ENCODE peak calls at places on chromosomes 5 and 9, in ten cellular contexts. One of them, this sample, is unnamed.

GRCh38 chr9:119003218-119003617 is 366.0 kb downstream of the BRINP1 start:
- DNase-seq in T-helper 17 cell: no peak
- DNase-seq in HL-60: no peak
- DNase-seq in activated CD4-positive, alpha-beta memory T cell treated with anti-CD3 and anti-CD28 coated beads, Interleukin-2, amount 10 ng/mL, durations not matched to agents 7 days and 5 days: no peak
- DNase-seq in naive thymus-derived CD8-positive, alpha-beta T cell: no peak
- DNase-seq in GM13977: no peak
- DNase-seq in lower leg skin: no peak
- DNase-seq in T-helper 1 cell: no peak
- DNase-seq in iPS DF 6.9: no peak
- DNase-seq in endothelial cell: no peak
- DNase-seq in this sample: no peak

GRCh38 chr5:170277953-170278352 is 19.6 kb downstream of the LCP2 start:
- DNase-seq in T-helper 17 cell: no peak
- DNase-seq in HL-60: no peak
- DNase-seq in activated CD4-positive, alpha-beta memory T cell treated with anti-CD3 and anti-CD28 coated beads, Interleukin-2, amount 10 ng/mL, durations not matched to agents 7 days and 5 days: no peak
- DNase-seq in naive thymus-derived CD8-positive, alpha-beta T cell: no peak
- DNase-seq in GM13977: peak; percentile 31
- DNase-seq in lower leg skin: no peak
- DNase-seq in T-helper 1 cell: no peak
- DNase-seq in iPS DF 6.9: no peak
- DNase-seq in endothelial cell: no peak
- DNase-seq in this sample: no peak

GRCh38 chr5:35129921-35130485 is 82.3 kb upstream of the AGXT2 start:
- DNase-seq in T-helper 17 cell: peak; percentile 30
- DNase-seq in HL-60: no peak
- DNase-seq in activated CD4-positive, alpha-beta memory T cell treated with anti-CD3 and anti-CD28 coated beads, Interleukin-2, amount 10 ng/mL, durations not matched to agents 7 days and 5 days: peak; percentile 31
- DNase-seq in naive thymus-derived CD8-positive, alpha-beta T cell: peak; percentile 24
- DNase-seq in GM13977: peak; percentile 5
- DNase-seq in lower leg skin: peak; percentile 86
- DNase-seq in T-helper 1 cell: peak; percentile 17
- DNase-seq in iPS DF 6.9: no peak
- DNase-seq in endothelial cell: no peak
- DNase-seq in this sample: no peak

GRCh38 chr5:150488519-150489357 is 19.2 kb upstream of the NDST1 start:
- DNase-seq in T-helper 17 cell: no peak
- DNase-seq in HL-60: peak; percentile 93
- DNase-seq in activated CD4-positive, alpha-beta memory T cell treated with anti-CD3 and anti-CD28 coated beads, Interleukin-2, amount 10 ng/mL, durations not matched to agents 7 days and 5 days: no peak
- DNase-seq in naive thymus-derived CD8-positive, alpha-beta T cell: no peak
- DNase-seq in GM13977: no peak
- DNase-seq in lower leg skin: no peak
- DNase-seq in T-helper 1 cell: no peak
- DNase-seq in iPS DF 6.9: no peak
- DNase-seq in endothelial cell: no peak
- DNase-seq in this sample: no peak

GRCh38 chr5:18141260-18141659 is 507.0 kb downstream of the TAF11L14 start:
- DNase-seq in T-helper 17 cell: no peak
- DNase-seq in HL-60: no peak
- DNase-seq in activated CD4-positive, alpha-beta memory T cell treated with anti-CD3 and anti-CD28 coated beads, Interleukin-2, amount 10 ng/mL, durations not matched to agents 7 days and 5 days: no peak
- DNase-seq in naive thymus-derived CD8-positive, alpha-beta T cell: no peak
- DNase-seq in GM13977: no peak
- DNase-seq in lower leg skin: no peak
- DNase-seq in T-helper 1 cell: no peak
- DNase-seq in iPS DF 6.9: no peak
- DNase-seq in endothelial cell: no peak
- DNase-seq in this sample: no peak

GRCh38 chr9:108444400-108445358 is 411.1 kb downstream of the ACTL7B start:
- DNase-seq in T-helper 17 cell: no peak
- DNase-seq in HL-60: no peak
- DNase-seq in activated CD4-positive, alpha-beta memory T cell treated with anti-CD3 and anti-CD28 coated beads, Interleukin-2, amount 10 ng/mL, durations not matched to agents 7 days and 5 days: no peak
- DNase-seq in naive thymus-derived CD8-positive, alpha-beta T cell: no peak
- DNase-seq in GM13977: no peak
- DNase-seq in lower leg skin: peak; percentile 88
- DNase-seq in T-helper 1 cell: no peak
- DNase-seq in iPS DF 6.9: no peak
- DNase-seq in endothelial cell: no peak
- DNase-seq in this sample: no peak

GRCh38 chr9:115373000-115373709 is 255.2 kb upstream of the TNC start:
- DNase-seq in T-helper 17 cell: no peak
- DNase-seq in HL-60: no peak
- DNase-seq in activated CD4-positive, alpha-beta memory T cell treated with anti-CD3 and anti-CD28 coated beads, Interleukin-2, amount 10 ng/mL, durations not matched to agents 7 days and 5 days: no peak
- DNase-seq in naive thymus-derived CD8-positive, alpha-beta T cell: no peak
- DNase-seq in GM13977: peak; percentile 34
- DNase-seq in lower leg skin: no peak
- DNase-seq in T-helper 1 cell: no peak
- DNase-seq in iPS DF 6.9: no peak
- DNase-seq in endothelial cell: no peak
- DNase-seq in this sample: no peak

GRCh38 chr5:7916171-7916804 is 47.3 kb downstream of the MTRR start:
- DNase-seq in T-helper 17 cell: no peak
- DNase-seq in HL-60: no peak
- DNase-seq in activated CD4-positive, alpha-beta memory T cell treated with anti-CD3 and anti-CD28 coated beads, Interleukin-2, amount 10 ng/mL, durations not matched to agents 7 days and 5 days: no peak
- DNase-seq in naive thymus-derived CD8-positive, alpha-beta T cell: no peak
- DNase-seq in GM13977: no peak
- DNase-seq in lower leg skin: no peak
- DNase-seq in T-helper 1 cell: no peak
- DNase-seq in iPS DF 6.9: no peak
- DNase-seq in endothelial cell: no peak
- DNase-seq in this sample: no peak

GRCh38 chr9:136246849-136247550 is 1.4 kb upstream of the QSOX2 start:
- DNase-seq in T-helper 17 cell: no peak
- DNase-seq in HL-60: no peak
- DNase-seq in activated CD4-positive, alpha-beta memory T cell treated with anti-CD3 and anti-CD28 coated beads, Interleukin-2, amount 10 ng/mL, durations not matched to agents 7 days and 5 days: no peak
- DNase-seq in naive thymus-derived CD8-positive, alpha-beta T cell: no peak
- DNase-seq in GM13977: no peak
- DNase-seq in lower leg skin: no peak
- DNase-seq in T-helper 1 cell: no peak
- DNase-seq in iPS DF 6.9: no peak
- DNase-seq in endothelial cell: no peak
- DNase-seq in this sample: no peak

GRCh38 chr5:159955056-159955624 is 38.9 kb downstream of the ADRA1B start:
- DNase-seq in T-helper 17 cell: no peak
- DNase-seq in HL-60: no peak
- DNase-seq in activated CD4-positive, alpha-beta memory T cell treated with anti-CD3 and anti-CD28 coated beads, Interleukin-2, amount 10 ng/mL, durations not matched to agents 7 days and 5 days: no peak
- DNase-seq in naive thymus-derived CD8-positive, alpha-beta T cell: no peak
- DNase-seq in GM13977: no peak
- DNase-seq in lower leg skin: no peak
- DNase-seq in T-helper 1 cell: no peak
- DNase-seq in iPS DF 6.9: no peak
- DNase-seq in endothelial cell: no peak
- DNase-seq in this sample: no peak

GRCh38 chr9:4781408-4781807 is 11.3 kb upstream of the RCL1 start:
- DNase-seq in T-helper 17 cell: no peak
- DNase-seq in HL-60: no peak
- DNase-seq in activated CD4-positive, alpha-beta memory T cell treated with anti-CD3 and anti-CD28 coated beads, Interleukin-2, amount 10 ng/mL, durations not matched to agents 7 days and 5 days: no peak
- DNase-seq in naive thymus-derived CD8-positive, alpha-beta T cell: no peak
- DNase-seq in GM13977: no peak
- DNase-seq in lower leg skin: no peak
- DNase-seq in T-helper 1 cell: no peak
- DNase-seq in iPS DF 6.9: no peak
- DNase-seq in endothelial cell: no peak
- DNase-seq in this sample: no peak

GRCh38 chr5:179209359-179210150 is 135.7 kb downstream of the ADAMTS2 start:
- DNase-seq in T-helper 17 cell: no peak
- DNase-seq in HL-60: no peak
- DNase-seq in activated CD4-positive, alpha-beta memory T cell treated with anti-CD3 and anti-CD28 coated beads, Interleukin-2, amount 10 ng/mL, durations not matched to agents 7 days and 5 days: no peak
- DNase-seq in naive thymus-derived CD8-positive, alpha-beta T cell: no peak
- DNase-seq in GM13977: no peak
- DNase-seq in lower leg skin: no peak
- DNase-seq in T-helper 1 cell: no peak
- DNase-seq in iPS DF 6.9: no peak
- DNase-seq in endothelial cell: no peak
- DNase-seq in this sample: no peak

GRCh38 chr5:149646564-149646963 is 65.3 kb downstream of the ARHGEF37 start:
- DNase-seq in T-helper 17 cell: no peak
- DNase-seq in HL-60: no peak
- DNase-seq in activated CD4-positive, alpha-beta memory T cell treated with anti-CD3 and anti-CD28 coated beads, Interleukin-2, amount 10 ng/mL, durations not matched to agents 7 days and 5 days: no peak
- DNase-seq in naive thymus-derived CD8-positive, alpha-beta T cell: peak; percentile 34
- DNase-seq in GM13977: no peak
- DNase-seq in lower leg skin: peak; percentile 83
- DNase-seq in T-helper 1 cell: no peak
- DNase-seq in iPS DF 6.9: no peak
- DNase-seq in endothelial cell: no peak
- DNase-seq in this sample: no peak